ENCODE peak calls at places on chromosome 9, in four cellular contexts. D is CD8-positive, alpha-beta T cell; L is HAP-1; W is lung. F is an unnamed sample.

GRCh38 chr9:127525426-127526188 is 74.3 kb downstream of the LRSAM1 start:
- DNase-seq in L (no peak), W (no peak), D (no peak), F (no peak)

GRCh38 chr9:33024126-33024965 is 727 bp upstream of the DNAJA1 start:
- DNase-seq in D (no peak), L (no peak), W (no peak), F (no peak)

GRCh38 chr9:37988041-37988440 is 81.0 kb downstream of the SHB start:
- DNase-seq in D (no peak), L (no peak), W (no peak), F (no peak)

GRCh38 chr9:130156672-130157071 is 15.5 kb upstream of the NCS1 start:
- DNase-seq in W (no peak), L (no peak), D (no peak), F (no peak)

GRCh38 chr9:68538200-68538599 is 2.5 kb downstream of the TMEM252 start:
- DNase-seq in D (no peak), W (no peak), L (no peak), F (peak; percentile 31)

GRCh38 chr9:84170521-84171141 is 169.9 kb downstream of the SLC28A3 start:
- DNase-seq in D (no peak), L (no peak), W (peak; percentile 59), F (peak; percentile 34)

GRCh38 chr9:126232461-126232860 is 94.2 kb upstream of the MVB12B start:
- DNase-seq in W (no peak), D (no peak), L (no peak), F (no peak)

GRCh38 chr9:880725-881124 is 39.2 kb downstream of the DMRT1 start:
- DNase-seq in W (no peak), L (no peak), D (no peak), F (no peak)

GRCh38 chr9:131943397-131943796 is 136.3 kb downstream of the MED27 start:
- DNase-seq in L (no peak), W (no peak), D (no peak), F (no peak)

GRCh38 chr9:16625831-16626230 is 244.6 kb downstream of the BNC2 start:
- DNase-seq in D (no peak), L (no peak), W (no peak), F (no peak)

GRCh38 chr9:86945868-86946711 is 1.2 kb downstream of the GAS1 start:
- DNase-seq in W (peak; percentile 49), L (peak; percentile 49), D (peak; percentile 47), F (peak; percentile 13)

DNA sequence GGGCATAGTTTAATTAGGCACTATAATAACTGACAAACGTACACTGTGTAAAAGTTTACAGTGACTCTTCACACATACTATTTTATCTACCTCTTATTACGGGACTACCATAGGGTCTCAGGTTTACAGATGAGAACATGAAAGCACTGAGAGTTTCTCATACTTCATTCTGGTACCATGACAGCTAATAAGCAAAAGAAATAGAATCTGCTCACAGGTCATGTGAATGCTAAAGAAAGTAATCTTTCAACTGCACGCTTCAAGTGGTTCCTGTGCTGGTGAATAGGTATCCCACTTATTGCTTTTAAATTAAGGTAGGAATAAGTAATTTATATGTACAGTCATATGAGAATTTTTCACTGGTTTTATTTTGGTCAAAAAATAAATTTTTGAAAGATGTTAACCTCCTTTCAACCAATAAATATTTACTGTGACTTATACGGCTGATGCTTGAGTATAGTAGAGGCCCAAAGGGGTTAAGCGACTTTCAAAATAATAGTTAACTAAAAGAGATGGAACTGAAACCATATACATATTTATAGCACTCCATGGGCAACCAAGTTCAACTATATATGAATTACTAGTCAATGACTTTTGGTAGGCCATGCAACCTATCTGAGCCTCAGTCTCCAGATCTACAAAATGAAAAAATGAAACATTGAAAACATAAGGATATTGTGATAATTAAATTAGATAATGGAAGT is 8.1 kb downstream of the CDKN2A start:
- DNase-seq in L (no peak), D (no peak), W (no peak), F (no peak)
- H3K27me3 ChIP-seq in L (no peaks in the 10 kb centered on the region), D (peaks cover 24% of the 10 kb centered on the region), W (peaks cover 7% of the 10 kb centered on the region), F (peaks cover 17% of the 10 kb centered on the region)

GRCh38 chr9:73093016-73093739 is 58.5 kb upstream of the ANXA1 start:
- DNase-seq in L (no peak), D (no peak), W (no peak), F (no peak)

GRCh38 chr9:73091909-73092308 is 59.8 kb upstream of the ANXA1 start:
- DNase-seq in W (no peak), L (no peak), D (no peak), F (no peak)

GRCh38 chr9:73095425-73095824 is 56.2 kb upstream of the ANXA1 start:
- DNase-seq in L (no peak), D (no peak), W (no peak), F (no peak)

GRCh38 chr9:73090214-73090613 is 61.5 kb upstream of the ANXA1 start:
- DNase-seq in D (no peak), L (no peak), W (no peak), F (no peak)

GRCh38 chr9:73093740-73094379 is 57.8 kb upstream of the ANXA1 start:
- DNase-seq in W (no peak), D (no peak), L (no peak), F (no peak)
- H3K4me3 ChIP-seq in W (no peak overlapping the region), D (no peak overlapping the region), L (no peak overlapping the region), F (peak overlapping the region; percentile 67)

DNA sequence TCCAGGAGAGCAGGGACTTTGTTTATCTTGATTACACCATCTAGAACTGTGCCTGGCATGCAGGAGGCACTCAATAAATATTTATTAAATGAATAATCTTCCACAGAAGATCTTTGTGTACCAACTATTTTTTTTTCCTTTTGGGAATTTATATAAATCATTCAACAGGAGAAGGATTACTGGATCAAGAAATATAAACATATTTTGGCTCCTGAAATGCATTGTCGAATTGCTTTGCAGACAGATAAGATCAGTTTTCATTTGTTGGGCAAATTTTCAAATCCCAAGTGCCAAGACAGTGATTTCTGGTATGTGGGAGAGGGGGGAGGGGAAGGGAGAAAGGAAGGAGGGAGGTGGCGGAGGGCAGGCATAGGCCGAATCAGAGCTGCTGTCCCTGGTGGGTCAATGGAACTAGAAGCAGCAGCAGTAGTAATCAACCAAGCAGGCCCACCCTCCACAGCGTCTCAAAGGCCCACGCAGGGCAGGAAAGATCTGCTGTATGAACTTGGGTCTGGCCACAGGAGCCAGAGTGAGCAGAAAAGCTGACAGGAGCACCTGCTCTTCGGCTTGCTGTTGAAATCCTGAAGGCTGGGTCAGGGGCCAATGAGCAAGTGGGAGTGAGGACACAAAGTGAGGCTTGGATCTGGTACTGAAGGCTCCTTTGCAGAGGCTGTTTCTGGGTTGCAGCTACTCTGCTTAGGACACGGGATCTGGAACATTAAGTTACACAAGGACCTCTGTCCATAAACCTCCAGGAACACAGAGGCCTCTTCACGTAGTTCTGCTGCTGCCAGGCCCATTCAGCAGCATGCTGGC is 15.8 kb upstream of the TRAF1 start:
- DNase-seq in W (no peak), L (peak; percentile 50), D (no peak), F (no peak)
- H3K4me1 ChIP-seq in W (no peaks in the 10 kb centered on the region), L (peaks cover 7% of the 10 kb centered on the region), D (peaks cover under 1% of the 10 kb centered on the region), F (peaks cover 29% of the 10 kb centered on the region)

DNA sequence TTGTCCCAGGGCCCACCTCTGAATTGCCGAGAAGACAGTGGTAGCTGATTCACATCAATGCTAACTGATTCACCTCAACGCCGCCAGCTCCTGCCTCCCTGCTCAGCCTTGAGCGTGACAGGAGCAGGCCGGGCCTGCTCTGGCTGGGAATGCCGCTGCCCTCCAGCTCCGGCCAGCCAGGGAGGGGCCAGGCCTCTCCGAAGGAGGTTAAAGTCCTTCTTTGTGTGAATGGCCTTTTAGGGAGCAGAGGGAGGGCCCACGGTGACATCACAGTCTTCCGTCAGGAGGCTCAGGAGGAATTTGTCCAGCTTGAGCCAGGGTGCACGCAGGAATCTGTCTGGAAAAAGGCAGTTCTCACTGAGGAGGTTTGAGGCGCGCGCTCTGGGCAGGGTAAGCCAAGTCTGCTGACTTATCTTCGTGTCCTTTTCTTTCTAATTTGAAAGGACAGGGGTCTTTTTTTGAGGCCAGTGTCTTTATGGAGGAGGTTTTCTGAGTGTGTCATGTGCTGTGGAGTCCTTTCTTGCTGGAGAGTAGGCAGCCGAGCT is 82.7 kb downstream of the C9orf152 start:
- DNase-seq in L (peak; percentile 21), W (peak; percentile 80), D (no peak), F (peak; percentile 71)
- H3K27me3 ChIP-seq in L (no peaks in the 10 kb centered on the region), W (no peaks in the 10 kb centered on the region), D (no peaks in the 10 kb centered on the region), F (no peaks in the 10 kb centered on the region)

GRCh38 chr9:91712811-91713210 is 237.2 kb downstream of the ROR2 start:
- DNase-seq in W (no peak), D (no peak), L (no peak), F (no peak)
- H3K4me3 ChIP-seq in W (no peak overlapping the region), D (no peak overlapping the region), L (no peak overlapping the region), F (no peak overlapping the region)

GRCh38 chr9:112751059-112751795 is 667 bp downstream of the SNX30 start:
- DNase-seq in L (peak; percentile 75), W (peak; percentile 51), D (peak; percentile 22), F (no peak)
- H3K4me1 ChIP-seq in L (peaks cover 32% of the 10 kb centered on the region), W (peaks cover 20% of the 10 kb centered on the region), D (peaks cover 53% of the 10 kb centered on the region), F (peaks cover 53% of the 10 kb centered on the region)

DNA sequence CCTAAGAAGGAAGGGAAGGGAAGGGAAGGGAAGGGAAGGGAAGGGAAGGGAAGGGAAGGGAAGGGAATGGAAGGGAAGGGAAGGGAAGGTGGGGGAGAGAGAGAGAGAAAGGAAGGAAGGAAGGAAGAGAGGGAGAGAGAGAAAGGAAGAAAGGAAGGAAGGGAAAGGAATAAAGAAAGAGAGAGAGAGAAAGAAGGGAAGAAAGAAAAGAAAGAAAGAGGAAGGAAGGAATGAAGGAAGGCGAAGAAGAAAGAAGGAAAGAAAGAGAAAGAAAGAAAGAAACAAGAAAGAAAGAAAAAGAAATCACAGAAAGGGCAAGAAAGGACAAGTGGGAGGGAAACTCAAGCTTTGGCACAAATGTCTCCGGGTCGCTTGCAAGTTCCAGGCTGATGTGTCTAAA is 90.0 kb downstream of the LHX2 start:
- DNase-seq in D (no peak), W (no peak), L (no peak), F (no peak)
- H3K27me3 ChIP-seq in D (no peaks in the 10 kb centered on the region), W (peaks cover 3% of the 10 kb centered on the region), L (peaks cover 2% of the 10 kb centered on the region), F (no peaks in the 10 kb centered on the region)

DNA sequence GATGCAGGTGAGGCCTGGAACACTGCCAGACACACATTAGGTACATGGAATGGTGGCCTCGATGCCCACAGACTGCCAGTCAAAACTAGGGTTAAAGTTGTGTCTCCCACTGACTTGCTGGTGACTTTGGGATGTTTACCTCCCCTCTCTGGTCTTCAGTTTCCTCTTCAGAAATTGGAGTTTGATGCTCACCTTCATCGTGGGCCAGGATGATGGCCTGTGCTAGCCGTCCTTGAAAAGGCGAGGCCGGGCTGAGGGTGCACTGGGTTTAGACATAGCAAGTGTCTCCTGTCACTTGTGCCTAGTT is 49.0 kb upstream of the FOXE1 start:
- DNase-seq in L (no peak), D (no peak), W (no peak), F (no peak)
- H3K4me3 ChIP-seq in L (peak overlapping the region; percentile 37), D (peak overlapping the region; percentile 56), W (peak overlapping the region; percentile 32), F (peak overlapping the region; percentile 75)

DNA sequence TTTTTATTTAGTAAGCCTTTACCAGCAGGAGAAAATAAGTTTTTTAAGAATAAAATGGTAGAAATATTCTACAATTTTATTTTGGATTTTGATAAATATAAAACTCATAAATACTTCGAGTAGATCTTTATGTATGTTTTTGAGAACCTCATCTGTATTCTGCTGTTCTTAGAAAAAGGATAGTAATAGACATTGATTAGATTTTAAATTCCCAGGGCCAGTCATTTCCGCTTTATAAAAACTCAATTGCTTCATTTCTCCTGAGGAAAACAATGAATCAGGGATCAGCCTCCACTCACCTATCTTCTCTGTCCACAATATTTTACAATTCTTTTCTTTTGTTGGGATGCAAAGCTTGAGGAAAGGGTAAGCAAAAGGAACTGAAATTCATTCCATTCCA is 1983.5 kb upstream of the C9orf72 start:
- DNase-seq in W (no peak), L (no peak), D (no peak), F (no peak)
- H3K4me1 ChIP-seq in W (no peaks in the 10 kb centered on the region), L (no peaks in the 10 kb centered on the region), D (no peaks in the 10 kb centered on the region), F (no peaks in the 10 kb centered on the region)